ENCODE peak calls at places on chromosomes 3 and 15, in six cellular contexts. B is HFFc6; T is CD4-positive, alpha-beta memory T cell; J is iPS DF 19.7; I is NCI-H1105; M is WTC11. R is an unnamed sample.
A peak's percentile ranks its signal among the peaks of the same experiment; 100 is the strongest.

GRCh38 chr15:40249477-40250303 is 10.8 kb downstream of the PAK6 start:
- DNase-seq in B (peak; percentile 84), T (no peak), J (no peak), I (no peak), M (peak; percentile 8), R (peak; percentile 13)

GRCh38 chr3:45218578-45219390 is 7.3 kb downstream of the TMEM158 start:
- DNase-seq in B (peak; percentile 57), T (no peak), J (no peak), I (no peak), M (no peak), R (peak; percentile 23)

GRCh38 chr3:9422712-9423424 is 25.5 kb downstream of the SETD5 start:
- DNase-seq in B (peak; percentile 95), T (peak; percentile 35), J (peak; percentile 25), I (peak; percentile 84), M (no peak), R (peak; percentile 79)

GRCh38 chr3:114557791-114558190 is 264.0 kb downstream of the TIGIT start:
- DNase-seq in B (no peak), T (no peak), J (no peak), I (no peak), M (no peak), R (no peak)

GRCh38 chr3:4853749-4854140 is 125.5 kb upstream of the BHLHE40 start:
- DNase-seq in B (no peak), T (no peak), J (no peak), I (no peak), M (no peak), R (no peak)

GRCh38 chr3:131543714-131544113 is 40.9 kb upstream of the MRPL3 start:
- DNase-seq in B (peak; percentile 85), T (no peak), J (no peak), I (no peak), M (no peak), R (peak; percentile 70)

GRCh38 chr3:111903067-111903511 is 44.0 kb downstream of the PHLDB2 start:
- DNase-seq in B (peak; percentile 81), T (no peak), J (no peak), I (no peak), M (no peak), R (peak; percentile 92)

GRCh38 chr15:52283281-52283680 is 12.3 kb downstream of the MYO5C start:
- DNase-seq in B (no peak), T (no peak), J (no peak), I (no peak), M (no peak), R (no peak)

GRCh38 chr15:60973637-60974415 is 255.3 kb downstream of the RORA start:
- DNase-seq in B (peak; percentile 58), T (no peak), J (no peak), I (no peak), M (no peak), R (no peak)

GRCh38 chr15:23647001-23647295 is 719 bp downstream of the MAGEL2 start:
- DNase-seq in B (no peak), T (no peak), J (no peak), I (no peak), M (no peak), R (no peak)

GRCh38 chr15:57235865-57236264 is 140.4 kb upstream of the CGNL1 start:
- DNase-seq in B (peak; percentile 88), T (no peak), J (no peak), I (peak; percentile 73), M (no peak), R (peak; percentile 90)

GRCh38 chr3:150132101-150132749 is 161.5 kb upstream of the PFN2 start:
- DNase-seq in B (no peak), T (no peak), J (no peak), I (no peak), M (no peak), R (no peak)

GRCh38 chr3:16472593-16472992 is 40.9 kb downstream of the RFTN1 start:
- DNase-seq in B (no peak), T (no peak), J (no peak), I (no peak), M (no peak), R (no peak)

GRCh38 chr15:35305906-35306305 is 220.8 kb upstream of the NANOGP8 start:
- DNase-seq in B (peak; percentile 67), T (no peak), J (no peak), I (no peak), M (no peak), R (peak; percentile 61)

GRCh38 chr3:54547051-54547450 is 380.8 kb downstream of the LRTM1 start:
- DNase-seq in B (no peak), T (no peak), J (no peak), I (no peak), M (no peak), R (no peak)

GRCh38 chr3:149832086-149832485 is 19.1 kb downstream of the RNF13 start:
- DNase-seq in B (peak; percentile 42), T (no peak), J (no peak), I (no peak), M (no peak), R (no peak)

R was measured in RCC 7860.